ENCODE peak calls at places on chromosomes 6 and 20, in six cellular contexts. Q is central memory CD8-positive, alpha-beta T cell; C is stimulated activated CD8-positive, alpha-beta memory T cell treated with anti-CD3 and anti-CD28 coated beads, Interleukin-4, amount 100 ng/mL, for 1 hour; U is NCI-H1105 treated with DMSO at 0.1 percent for 48 hours; R is ovary; M is HFF-Myc. O is an unnamed sample.
A peak's percentile ranks its signal among the peaks of the same experiment; 100 is the strongest.

GRCh38 chr6:15254074-15254975 is 8.5 kb downstream of the JARID2 start:
- DNase-seq in U (no peak), M (no peak), C (no peak), Q (no peak), R (no peak), O (no peak)

GRCh38 chr20:7940341-7940740 is at the start of gene HAO1:
- DNase-seq in R (no peak), M (no peak), C (no peak), Q (no peak), U (no peak), O (no peak)

GRCh38 chr6:42276008-42276890 is 58.6 kb upstream of the MRPS10 start:
- DNase-seq in U (no peak), M (no peak), C (no peak), Q (no peak), R (peak; percentile 62), O (no peak)

GRCh38 chr6:156451088-156451487 is 326.1 kb upstream of the ARID1B start:
- DNase-seq in U (no peak), M (no peak), R (no peak), C (no peak), Q (no peak), O (no peak)

GRCh38 chr6:89117285-89118108 is at the start of gene SRSF12:
- DNase-seq in U (peak; percentile 56), C (no peak), R (peak; percentile 67), Q (no peak), M (no peak), O (no peak)

GRCh38 chr6:89375427-89375868 is 22.9 kb upstream of the UBE2J1 start:
- DNase-seq in U (peak; percentile 90), M (no peak), Q (peak; percentile 63), C (peak; percentile 45), R (no peak), O (no peak)

GRCh38 chr6:4671587-4672115 is 104.6 kb upstream of the CDYL start:
- DNase-seq in M (no peak), R (no peak), C (no peak), Q (no peak), U (no peak), O (no peak)

GRCh38 chr20:50189681-50190250 is 864 bp upstream of the CEBPB start:
- DNase-seq in Q (no peak), M (no peak), R (peak; percentile 81), U (no peak), C (no peak), O (no peak)

GRCh38 chr20:46512943-46513844 is at the start of gene ZNF334:
- DNase-seq in U (peak; percentile 88), C (no peak), M (no peak), R (peak; percentile 87), Q (no peak), O (peak; percentile 21)

GRCh38 chr6:7727951-7728854 is 2.3 kb downstream of the BMP6 start:
- DNase-seq in C (no peak), M (no peak), R (peak; percentile 43), U (peak; percentile 63), Q (no peak), O (peak; percentile 73)

GRCh38 chr6:45118684-45119230 is 209.4 kb upstream of the RUNX2 start:
- DNase-seq in U (no peak), R (no peak), M (no peak), C (no peak), Q (no peak), O (no peak)

GRCh38 chr20:37907677-37908397 is 4.9 kb downstream of the VSTM2L start:
- DNase-seq in U (peak; percentile 79), C (no peak), Q (no peak), R (no peak), M (peak; percentile 11), O (no peak)

GRCh38 chr6:160344281-160344680 is 3.9 kb upstream of the SLC22A3 start:
- DNase-seq in M (no peak), R (no peak), Q (no peak), U (no peak), C (no peak), O (no peak)

GRCh38 chr6:132063738-132064137 is 112.6 kb upstream of the CCN2 start:
- DNase-seq in U (no peak), M (peak; percentile 22), C (no peak), R (no peak), Q (no peak), O (no peak)

GRCh38 chr20:2297352-2297717 is 1.5 kb downstream of the TGM3 start:
- DNase-seq in Q (no peak), M (no peak), R (no peak), U (no peak), C (no peak), O (no peak)

GRCh38 chr6:169282043-169282442 is 28.4 kb upstream of the THBS2 start:
- DNase-seq in Q (no peak), C (no peak), R (no peak), M (no peak), U (no peak), O (peak; percentile 61)

GRCh38 chr20:50980071-50980681 is 21.6 kb downstream of the MOCS3 start:
- DNase-seq in R (no peak), M (peak; percentile 87), U (no peak), Q (no peak), C (no peak), O (no peak)

GRCh38 chr6:159107451-159108260 is 61.5 kb upstream of the FNDC1 start:
- DNase-seq in C (peak; percentile 55), R (no peak), M (no peak), Q (peak; percentile 46), U (peak; percentile 79), O (peak; percentile 42)

GRCh38 chr6:3294921-3295871 is 36.4 kb downstream of the PSMG4 start:
- DNase-seq in Q (no peak), U (peak; percentile 75), M (no peak), R (no peak), C (no peak), O (no peak)

GRCh38 chr20:57707849-57708693 is 1.7 kb downstream of the PMEPA1 start:
- DNase-seq in C (no peak), U (no peak), R (no peak), M (no peak), Q (no peak), O (peak; percentile 83)

GRCh38 chr6:29419516-29419915 is 4.8 kb downstream of the OR12D1 start:
- DNase-seq in R (no peak), M (no peak), Q (no peak), C (no peak), U (no peak), O (no peak)

GRCh38 chr20:11454966-11455799 is 462.5 kb upstream of the BTBD3 start:
- DNase-seq in U (no peak), Q (no peak), C (no peak), R (no peak), M (peak; percentile 72), O (no peak)

GRCh38 chr6:35016417-35017221 is 124.5 kb downstream of the TCP11 start:
- DNase-seq in M (peak; percentile 49), R (peak; percentile 58), C (no peak), Q (no peak), U (no peak), O (no peak)

GRCh38 chr6:11711644-11711993 is 67.0 kb downstream of the ADTRP start:
- DNase-seq in C (no peak), R (no peak), Q (no peak), M (no peak), U (no peak), O (no peak)

GRCh38 chr6:42988486-42989020 is 4.2 kb downstream of the PPP2R5D start:
- DNase-seq in R (no peak), Q (no peak), C (no peak), U (no peak), M (no peak), O (no peak)

GRCh38 chr20:36871640-36872570 is 4.0 kb upstream of the TLDC2 start:
- DNase-seq in C (no peak), R (no peak), U (no peak), M (no peak), Q (no peak), O (no peak)

GRCh38 chr20:3818155-3819151 is 1.9 kb upstream of the AP5S1 start:
- DNase-seq in Q (no peak), C (no peak), R (peak; percentile 71), M (peak; percentile 85), U (peak; percentile 37), O (no peak)

GRCh38 chr6:17866876-17867444 is 120.5 kb downstream of the KIF13A start:
- DNase-seq in Q (no peak), M (no peak), C (no peak), U (no peak), R (no peak), O (no peak)

GRCh38 chr20:41035207-41035606 is 6.6 kb downstream of the TOP1 start:
- DNase-seq in C (no peak), M (no peak), R (no peak), Q (no peak), U (no peak), O (no peak)

GRCh38 chr20:58870293-58871014 is 17.9 kb downstream of the GNAS start:
- DNase-seq in Q (no peak), M (no peak), C (no peak), U (peak; percentile 73), R (peak; percentile 76), O (peak; percentile 77)

GRCh38 chr6:129138739-129139405 is 255.9 kb downstream of the LAMA2 start:
- DNase-seq in M (no peak), C (no peak), U (no peak), R (no peak), Q (no peak), O (peak; percentile 47)

GRCh38 chr6:155782320-155782730 is 326.7 kb upstream of the NOX3 start:
- DNase-seq in C (no peak), M (peak; percentile 76), R (no peak), Q (no peak), U (peak; percentile 7), O (no peak)